ENCODE peak calls at places on chromosomes 5 and 9, in five cellular contexts. Q, W, F, X and Y are unnamed samples.

GRCh38 chr9:115373000-115373709 is 255.2 kb upstream of the TNC start:
- DNase-seq in W (no peak), Q (no peak), F (no peak), X (peak; percentile 72), Y (no peak)

GRCh38 chr9:130232899-130233586 is 32.5 kb upstream of the HMCN2 start:
- DNase-seq in X (no peak), Q (no peak), F (no peak), W (no peak), Y (no peak)

GRCh38 chr9:127931092-127931881 is 710 bp upstream of the PIP5KL1 start:
- DNase-seq in Q (no peak), W (no peak), F (no peak), X (no peak), Y (peak; percentile 73)

GRCh38 chr9:88237454-88238280 is 99.4 kb upstream of the SPATA31C2 start:
- DNase-seq in X (no peak), W (no peak), Q (no peak), F (no peak), Y (no peak)

GRCh38 chr5:21711854-21712752 is 1141.0 kb downstream of the CDH12 start:
- DNase-seq in W (no peak), X (no peak), F (no peak), Q (no peak), Y (no peak)

GRCh38 chr9:123848447-123849085 is 81.4 kb downstream of the DENND1A start:
- DNase-seq in F (no peak), Q (no peak), X (no peak), W (no peak), Y (no peak)

GRCh38 chr9:129206921-129207320 is 28.9 kb upstream of the IER5L start:
- DNase-seq in F (no peak), X (no peak), W (no peak), Q (no peak), Y (no peak)

GRCh38 chr5:9473624-9474023 is 72.3 kb downstream of the SEMA5A start:
- DNase-seq in X (no peak), Q (no peak), F (no peak), W (no peak), Y (no peak)

GRCh38 chr5:122498163-122498562 is 186.1 kb downstream of the SNCAIP start:
- DNase-seq in Q (no peak), X (no peak), W (peak; percentile 63), F (no peak), Y (no peak)

GRCh38 chr9:78892182-78892581 is 595.3 kb downstream of the PSAT1 start:
- DNase-seq in Q (no peak), W (no peak), F (no peak), X (no peak), Y (no peak)

GRCh38 chr5:44875661-44876250 is 67.0 kb downstream of the MRPS30 start:
- DNase-seq in W (no peak), Q (peak; percentile 76), F (no peak), X (peak; percentile 56), Y (peak; percentile 55)

GRCh38 chr5:64201986-64202385 is 36.3 kb downstream of the RNF180 start:
- DNase-seq in X (no peak), W (no peak), F (no peak), Q (no peak), Y (no peak)

GRCh38 chr9:88814521-88815101 is 176.7 kb upstream of the S1PR3 start:
- DNase-seq in X (no peak), F (no peak), W (no peak), Q (no peak), Y (no peak)

GRCh38 chr5:4164167-4164566 is 568.5 kb downstream of the IRX1 start:
- DNase-seq in F (no peak), Q (no peak), X (no peak), W (no peak), Y (no peak)

GRCh38 chr5:174609116-174609515 is 115.3 kb upstream of the MSX2 start:
- DNase-seq in Q (no peak), F (no peak), X (peak; percentile 72), W (no peak), Y (no peak)

GRCh38 chr5:92899611-92900010 is 681.4 kb downstream of the NR2F1-AS1 start:
- DNase-seq in W (no peak), F (no peak), Q (no peak), X (no peak), Y (no peak)

GRCh38 chr5:59257488-59258400 is 635.8 kb downstream of the PDE4D start:
- DNase-seq in F (no peak), W (no peak), X (no peak), Q (no peak), Y (no peak)

GRCh38 chr5:131081371-131081770 is 83.7 kb downstream of the HINT1 start:
- DNase-seq in W (no peak), Q (no peak), X (no peak), F (no peak), Y (no peak)

GRCh38 chr9:128485414-128485855 is 19.1 kb upstream of the GLE1 start:
- DNase-seq in X (no peak), W (no peak), F (no peak), Q (no peak), Y (no peak)

GRCh38 chr9:97564291-97565175 is 63.1 kb downstream of the TMOD1 start:
- DNase-seq in W (no peak), F (no peak), X (no peak), Q (no peak), Y (no peak)

GRCh38 chr5:160245506-160246100 is 16.3 kb downstream of the FABP6 start:
- DNase-seq in X (no peak), W (no peak), Q (no peak), F (no peak), Y (no peak)

GRCh38 chr9:95381243-95381642 is 63.7 kb upstream of the FANCC start:
- DNase-seq in X (no peak), F (no peak), Q (no peak), W (no peak), Y (no peak)

GRCh38 chr9:95383198-95383673 is 65.7 kb upstream of the FANCC start:
- DNase-seq in W (no peak), F (no peak), X (no peak), Q (no peak), Y (no peak)

GRCh38 chr9:95382433-95382832 is 64.9 kb upstream of the FANCC start:
- DNase-seq in Q (no peak), F (no peak), X (no peak), W (no peak), Y (no peak)

GRCh38 chr9:95383845-95384244 is 66.3 kb upstream of the FANCC start:
- DNase-seq in Q (no peak), X (no peak), F (no peak), W (no peak), Y (no peak)

GRCh38 chr9:95379630-95380029 is 62.1 kb upstream of the FANCC start:
- DNase-seq in X (no peak), Q (no peak), W (no peak), F (no peak), Y (no peak)
- TF ChIP-seq CTCF in X (no peak), Q (peak; percentile 12), W (no peak), F (no peak), Y (no peak)

DNA sequence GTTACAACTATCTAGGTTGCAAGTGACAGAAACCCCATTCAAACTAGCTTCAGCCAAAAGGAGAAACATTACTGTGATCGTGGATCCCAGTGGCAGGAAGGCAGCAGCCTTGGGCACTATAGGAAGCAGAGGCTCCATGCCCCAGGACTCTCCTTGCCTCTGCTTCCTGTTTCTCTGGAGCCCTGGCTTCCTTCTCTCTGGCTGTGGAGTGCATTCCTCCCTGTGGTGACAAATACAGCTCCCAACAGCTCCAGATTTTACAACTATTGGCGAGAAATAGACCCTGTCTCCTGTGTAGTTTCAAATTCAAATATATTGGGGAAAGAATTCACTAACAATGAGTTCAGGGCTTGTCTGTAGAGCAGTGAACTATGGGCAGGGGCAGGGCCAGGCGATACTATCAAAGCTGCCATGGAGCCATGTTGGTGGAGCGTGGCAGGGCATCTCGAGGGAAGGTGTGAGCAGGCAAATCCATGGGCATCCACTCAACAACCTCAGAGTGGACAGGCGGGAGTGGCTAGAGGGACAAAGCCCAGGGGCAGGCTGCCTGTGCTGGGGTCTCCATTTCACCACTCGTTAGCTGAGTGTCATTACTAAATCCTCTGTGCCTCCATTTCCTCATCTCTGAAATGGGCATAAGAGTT is 189.5 kb downstream of the ERCC6L2 start:
- DNase-seq in W (no peak), X (no peak), Q (no peak), F (no peak), Y (no peak)
- TF ChIP-seq CTCF in W (no peak), X (no peak), Q (no peak), F (no peak), Y (no peak)

DNA sequence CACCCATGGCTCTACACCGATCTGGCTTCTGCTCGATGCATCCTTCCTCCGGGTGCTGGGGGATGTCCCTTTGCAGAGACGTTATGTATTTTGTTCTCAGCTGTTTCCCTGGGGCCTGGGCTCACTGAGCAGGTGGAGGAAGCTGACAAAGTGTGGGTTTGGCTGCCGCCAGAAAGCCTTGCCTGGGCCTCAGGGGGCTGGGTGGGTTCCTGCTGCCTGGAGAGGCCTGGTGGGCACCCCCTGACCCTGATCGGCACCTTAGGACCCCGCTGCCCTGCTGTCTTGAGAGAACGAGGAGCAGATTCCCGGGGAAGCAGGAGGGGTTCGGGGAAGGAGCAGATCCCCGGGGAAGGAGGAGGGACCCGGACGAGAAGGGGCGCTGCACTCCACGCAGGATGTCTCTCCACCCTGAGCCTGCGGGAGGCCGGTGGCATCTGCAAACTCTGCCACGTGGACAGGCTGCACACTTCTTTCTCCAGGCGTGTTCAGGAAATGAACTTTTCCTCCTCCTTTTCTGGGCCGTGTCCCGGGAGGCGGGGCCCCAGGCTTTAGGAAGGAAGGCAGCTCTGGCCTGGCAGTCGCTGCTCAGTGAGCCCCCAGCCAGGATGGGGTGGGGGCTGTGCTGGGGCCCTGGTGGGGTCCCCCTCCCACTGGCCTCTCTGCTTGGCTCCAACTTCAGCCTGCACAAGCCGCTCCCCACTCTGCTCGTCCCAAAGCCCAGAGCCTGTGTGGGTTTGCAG is 149.0 kb downstream of the RXRA start:
- DNase-seq in W (no peak), X (no peak), Q (no peak), F (peak; percentile 29), Y (peak; percentile 65)
- TF ChIP-seq CTCF in W (no peak), X (no peak), Q (no peak), F (no peak), Y (no peak)

DNA sequence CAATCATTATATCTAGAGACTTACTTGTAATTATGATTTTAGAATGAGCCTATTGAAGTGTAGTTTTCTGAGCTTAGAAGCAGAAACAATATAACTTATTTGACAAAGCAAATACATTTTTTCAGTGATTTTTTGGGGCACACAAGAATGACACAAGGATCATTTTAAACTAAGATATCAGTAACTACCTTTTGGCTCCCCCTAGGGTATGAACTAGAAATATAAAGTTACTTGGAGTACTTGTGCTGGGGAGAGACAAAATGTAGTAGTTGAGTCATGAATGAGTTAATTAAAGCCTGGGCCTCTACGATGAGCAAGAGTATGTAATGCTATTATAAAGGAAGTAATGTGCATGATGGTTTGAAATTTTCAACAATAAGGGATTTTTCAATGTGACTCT is 1244.1 kb upstream of the ACO1 start:
- DNase-seq in X (no peak), F (no peak), W (no peak), Q (no peak), Y (no peak)
- TF ChIP-seq CTCF in X (no peak), F (no peak), W (peak; percentile 25), Q (peak; percentile 34), Y (peak; percentile 26)

DNA sequence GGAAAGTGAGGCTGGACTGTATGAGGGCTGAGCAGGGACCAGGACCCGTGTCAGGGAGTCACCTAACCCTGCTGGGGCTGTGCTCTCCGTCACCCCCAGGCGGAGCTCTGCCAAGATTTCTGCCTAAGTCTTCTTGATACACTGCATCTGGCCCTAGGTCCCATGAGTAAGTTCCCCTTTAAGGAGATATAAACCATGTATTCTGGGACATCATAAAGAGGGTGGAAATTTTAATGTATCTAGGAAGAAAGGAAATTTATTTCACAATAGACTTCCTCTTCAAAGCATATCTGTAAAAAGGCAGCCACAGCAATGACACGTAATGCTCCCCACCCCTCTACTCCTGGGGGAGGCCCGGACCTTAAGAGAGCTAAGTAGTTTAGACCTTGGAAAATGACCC is 183.4 kb downstream of the FBXL7 start:
- DNase-seq in W (peak; percentile 73), Q (no peak), F (no peak), X (no peak), Y (no peak)
- TF ChIP-seq CTCF in W (peak; percentile 61), Q (peak; percentile 12), F (no peak), X (no peak), Y (no peak)